ENCODE peak calls at places on chromosomes 3 and 15, in seven cellular contexts. F is A549, N is tibial nerve, Z is transverse colon, U is suprapubic skin, J is esophagus muscularis mucosa, X is ovary. B is an unnamed sample.
A peak's percentile ranks its signal among the peaks of the same experiment; 100 is the strongest.

GRCh38 chr15:91077029-91077428 is 23.0 kb upstream of the SV2B start:
- DNase-seq in Z (no peak), J (no peak), F (no peak), U (no peak), X (no peak), N (no peak), B (no peak)

GRCh38 chr15:57537072-57537471 is 54.6 kb upstream of the MYZAP start:
- DNase-seq in F (peak; percentile 57), Z (no peak), N (no peak), J (no peak), X (no peak), U (no peak), B (peak; percentile 55)

GRCh38 chr3:184314363-184314699 is at the start of gene EIF4G1:
- DNase-seq in Z (peak; percentile 96), F (peak; percentile 93), X (peak; percentile 95), N (peak; percentile 95), U (peak; percentile 98), J (peak; percentile 99), B (peak; percentile 96)

GRCh38 chr15:62343397-62343796 is 178.3 kb upstream of the C2CD4B start:
- DNase-seq in Z (no peak), U (no peak), N (no peak), F (no peak), X (no peak), J (no peak), B (no peak)

GRCh38 chr3:33170531-33170930 is 48.1 kb downstream of the SUSD5 start:
- DNase-seq in Z (no peak), X (no peak), U (no peak), F (no peak), N (no peak), J (no peak), B (no peak)

GRCh38 chr15:76345880-76346665 is 9.5 kb downstream of the ISL2 start:
- DNase-seq in U (no peak), X (no peak), J (no peak), Z (peak; percentile 81), F (no peak), N (no peak), B (no peak)

GRCh38 chr3:123409443-123410148 is 39.3 kb downstream of the ADCY5 start:
- DNase-seq in Z (peak; percentile 70), N (no peak), J (no peak), F (peak; percentile 45), U (no peak), X (no peak), B (no peak)

GRCh38 chr3:124053871-124054270 is 61.9 kb upstream of the ROPN1 start:
- DNase-seq in U (no peak), Z (no peak), F (no peak), X (no peak), N (no peak), J (no peak), B (no peak)

GRCh38 chr3:3798641-3799113 is 554 bp upstream of the LRRN1 start:
- DNase-seq in J (no peak), F (no peak), N (no peak), X (peak; percentile 30), Z (peak; percentile 9), U (no peak), B (peak; percentile 26)

GRCh38 chr3:56855856-56856538 is 54.2 kb upstream of the ARHGEF3 start:
- DNase-seq in J (no peak), X (peak; percentile 36), U (no peak), F (peak; percentile 33), N (no peak), Z (peak; percentile 36), B (peak; percentile 35)

GRCh38 chr3:186920301-186920700 is 10.0 kb upstream of the ST6GAL1 start:
- DNase-seq in X (no peak), J (no peak), F (no peak), U (no peak), N (no peak), Z (no peak), B (no peak)

GRCh38 chr3:113258311-113258710 is 47.0 kb downstream of the BOC start:
- DNase-seq in U (no peak), N (peak; percentile 41), J (no peak), X (peak; percentile 22), Z (no peak), F (no peak), B (no peak)

GRCh38 chr3:21654241-21654640 is 96.8 kb downstream of the ZNF385D start:
- DNase-seq in Z (no peak), U (no peak), N (no peak), F (no peak), J (no peak), X (no peak), B (no peak)

GRCh38 chr3:69305011-69305410 is 80.9 kb downstream of the FRMD4B start:
- DNase-seq in Z (no peak), X (no peak), F (no peak), N (no peak), U (no peak), J (no peak), B (no peak)

GRCh38 chr15:52217186-52217585 is 26.0 kb upstream of the GNB5 start:
- DNase-seq in F (peak; percentile 44), J (no peak), X (no peak), N (no peak), U (no peak), Z (peak; percentile 19), B (peak; percentile 65)

GRCh38 chr15:47822066-47822465 is 104.8 kb downstream of the SEMA6D start:
- DNase-seq in J (no peak), U (no peak), F (no peak), N (no peak), X (no peak), Z (no peak), B (no peak)

GRCh38 chr3:111765136-111765535 is 93.9 kb upstream of the PHLDB2 start:
- DNase-seq in J (no peak), U (no peak), X (no peak), F (no peak), N (no peak), Z (no peak), B (no peak)

GRCh38 chr3:111769965-111770364 is 89.1 kb upstream of the PHLDB2 start:
- DNase-seq in N (no peak), Z (no peak), F (no peak), U (no peak), X (no peak), J (no peak), B (no peak)

GRCh38 chr3:111769110-111769509 is 90.0 kb upstream of the PHLDB2 start:
- DNase-seq in F (no peak), U (no peak), Z (no peak), X (no peak), J (no peak), N (peak; percentile 61), B (no peak)

GRCh38 chr3:111768076-111768475 is 91.0 kb upstream of the PHLDB2 start:
- DNase-seq in U (no peak), Z (no peak), X (no peak), J (no peak), F (no peak), N (no peak), B (no peak)

DNA sequence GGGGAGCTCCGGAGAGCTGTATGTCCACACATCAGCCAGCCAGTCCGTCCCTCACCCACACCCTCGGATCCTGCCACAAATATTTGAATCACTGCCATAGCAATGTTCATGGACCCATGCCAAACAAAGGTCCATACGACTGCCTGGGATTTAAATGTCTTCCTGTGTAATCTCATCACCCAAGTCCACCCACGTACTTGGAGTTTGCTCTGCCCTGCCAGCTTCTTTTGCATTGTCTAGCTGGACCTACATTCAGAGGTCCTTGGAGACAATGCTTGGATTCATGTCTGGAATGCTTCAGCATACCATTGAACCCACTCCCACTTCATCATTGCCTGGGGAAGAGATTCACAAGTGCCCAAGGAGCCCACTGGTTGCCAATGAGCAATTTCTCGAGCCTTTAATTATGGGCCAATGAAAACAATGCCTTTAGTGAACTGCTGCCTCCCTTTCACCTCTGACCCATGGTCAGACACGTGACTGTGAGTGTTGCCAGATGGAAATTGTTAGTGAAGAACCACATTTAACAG is 90.4 kb upstream of the PHLDB2 start:
- DNase-seq in U (no peak), J (no peak), Z (no peak), N (peak; percentile 37), F (peak; percentile 81), X (no peak), B (peak; percentile 34)
- TF ChIP-seq EP300 in U (no peak), J (no peak), Z (no peak), N (no peak), F (no peak), X (no peak), B (no peak)

DNA sequence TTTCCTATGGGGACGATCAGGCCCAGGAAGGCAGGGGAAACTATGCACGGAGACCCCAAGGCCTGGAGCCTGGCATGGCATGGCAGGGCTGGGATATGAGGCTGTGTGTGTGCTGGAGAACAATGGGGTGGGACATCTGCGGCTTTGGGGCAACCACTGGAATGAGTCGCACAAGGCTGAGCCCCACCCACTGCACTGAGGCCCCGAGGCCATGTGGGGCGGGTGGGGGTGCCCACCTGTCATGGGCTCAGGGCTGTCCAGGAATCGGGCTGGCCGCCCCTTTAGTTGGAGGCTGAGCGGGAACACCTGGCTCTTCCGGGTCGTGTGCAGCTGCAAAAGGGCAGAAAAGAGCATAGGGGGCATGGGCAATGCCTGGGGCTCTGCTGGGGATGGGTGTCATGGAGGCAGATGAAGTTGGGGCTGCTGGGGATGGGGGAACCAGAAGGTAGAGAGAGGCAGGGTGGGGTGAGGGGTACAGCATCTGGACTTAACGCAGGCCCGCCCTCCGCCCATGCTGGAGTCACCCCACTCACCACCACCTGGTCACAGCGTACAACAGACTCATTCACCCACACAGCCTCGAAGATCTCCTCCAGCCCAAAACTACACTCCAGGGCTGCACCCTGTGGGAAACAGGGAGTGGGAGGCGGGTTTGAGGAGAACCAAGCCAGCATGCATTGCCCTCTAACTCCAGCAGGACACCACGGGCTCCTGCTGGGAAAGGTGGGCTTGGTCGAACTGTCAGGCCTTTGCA is 31.1 kb downstream of the PLXND1 start:
- DNase-seq in X (no peak), Z (no peak), F (no peak), J (no peak), N (no peak), U (no peak), B (no peak)
- TF ChIP-seq CTCF in X (no peak), Z (no peak), F (no peak), J (no peak), N (no peak), U (no peak), B (no peak)

GRCh38 chr3:17742837-17743659 is 617 bp upstream of the TBC1D5 start:
- DNase-seq in Z (no peak), U (no peak), F (no peak), X (no peak), N (peak; percentile 88), J (no peak), B (peak; percentile 97)
- TF ChIP-seq POLR2A in Z (no peak), U (no peak), F (peak; percentile 65), X (peak; percentile 11), N (no peak), J (no peak), B (no peak)

GRCh38 chr15:37756407-37756806 is 178.0 kb upstream of the TMCO5A start:
- DNase-seq in F (no peak), U (no peak), N (no peak), J (peak; percentile 37), Z (no peak), X (no peak), B (no peak)
- TF ChIP-seq EP300 in F (no peak), U (no peak), N (no peak), J (no peak), Z (no peak), X (no peak), B (no peak)

B was measured in stomach.